ENCODE peak calls at places on chromosomes 4 and X, in seven cellular contexts. K, Z, G, I, N, Y and J are unnamed samples.

GRCh38 chr4:74934016-74934821 is 1.3 kb downstream of the PARM1 start:
- DNase-seq in Z (no peak), Y (no peak), N (no peak), I (peak), G (no peak), K (peak), J (peak)

GRCh38 chrX:14927391-14927790 is 54.2 kb downstream of the MOSPD2 start:
- DNase-seq in Y (no peak), N (peak), Z (no peak), I (no peak), G (no peak), K (no peak), J (peak)

GRCh38 chr4:4866833-4867744 is 7.6 kb downstream of the MSX1 start:
- DNase-seq in G (no peak), I (no peak), Z (no peak), K (peak), Y (no peak), N (no peak), J (no peak)

GRCh38 chr4:54475546-54475945 is 182.2 kb upstream of the KIT start:
- DNase-seq in I (no peak), G (no peak), Z (no peak), Y (no peak), K (no peak), N (no peak), J (no peak)

GRCh38 chr4:156594619-156595018 is 377.0 kb downstream of the PDGFC start:
- DNase-seq in G (no peak), I (no peak), Z (no peak), N (no peak), Y (no peak), K (peak), J (no peak)

GRCh38 chrX:119236599-119237525 is 777 bp downstream of the PGRMC1 start:
- DNase-seq in G (no peak), K (peak), I (peak), Y (no peak), N (no peak), Z (peak), J (peak)

GRCh38 chrX:110050386-110050785 is 47.5 kb downstream of the TMEM164 start:
- DNase-seq in N (no peak), G (no peak), I (no peak), K (no peak), Z (no peak), Y (no peak), J (no peak)

GRCh38 chr4:153222790-153223417 is 18.7 kb downstream of the TRIM2 start:
- DNase-seq in G (no peak), Z (no peak), K (peak), I (peak), Y (no peak), N (no peak), J (peak)

GRCh38 chrX:1749499-1749898 is 134.6 kb downstream of the ASMT start:
- DNase-seq in Z (no peak), Y (no peak), G (no peak), N (no peak), I (no peak), K (no peak), J (no peak)

GRCh38 chrX:3592184-3592583 is 121.3 kb downstream of the PRKX start:
- DNase-seq in G (no peak), Z (no peak), K (no peak), I (no peak), N (no peak), Y (no peak), J (no peak)

GRCh38 chr4:33831667-33832066 is 2412.6 kb downstream of the ARAP2 start:
- DNase-seq in N (no peak), Z (no peak), Y (no peak), I (no peak), G (peak), K (no peak), J (peak)

GRCh38 chrX:1599791-1600405 is 8.5 kb downstream of the AKAP17A start:
- DNase-seq in K (no peak), Z (no peak), I (no peak), G (no peak), N (no peak), Y (no peak), J (no peak)

GRCh38 chr4:98720871-98721480 is 62.6 kb upstream of the TSPAN5 start:
- DNase-seq in Y (no peak), K (no peak), G (no peak), I (no peak), N (no peak), Z (no peak), J (no peak)

GRCh38 chrX:2875798-2876399 is 47.2 kb downstream of the GYG2 start:
- DNase-seq in N (no peak), Z (no peak), K (no peak), G (no peak), I (no peak), Y (no peak), J (peak)

GRCh38 chr4:113760094-113760851 is 1.3 kb downstream of the CAMK2D start:
- DNase-seq in N (no peak), Z (peak), Y (peak), K (peak), I (no peak), G (no peak), J (peak)

GRCh38 chr4:142203505-142203904 is 567.1 kb downstream of the IL15 start:
- DNase-seq in N (no peak), K (no peak), G (no peak), Y (no peak), Z (no peak), I (no peak), J (no peak)

GRCh38 chrX:17632942-17633341 is 104.4 kb upstream of the SCML1 start:
- DNase-seq in K (no peak), N (no peak), Y (no peak), G (no peak), I (no peak), Z (no peak), J (peak)

GRCh38 chr4:15695240-15695699 is 7.6 kb upstream of the BST1 start:
- DNase-seq in N (peak), I (no peak), G (peak), Z (no peak), Y (no peak), K (no peak), J (peak)

GRCh38 chr4:144174401-144175067 is 34.0 kb upstream of the GYPA start:
- DNase-seq in I (peak), Z (peak), K (no peak), G (peak), Y (no peak), N (peak), J (peak)

GRCh38 chrX:15567886-15568616 is 32.7 kb downstream of the ACE2 start:
- DNase-seq in Z (no peak), I (no peak), N (no peak), G (no peak), K (no peak), Y (no peak), J (no peak)

GRCh38 chrX:110847334-110847733 is 51.7 kb upstream of the CHRDL1 start:
- DNase-seq in I (peak), N (no peak), Z (peak), G (peak), Y (no peak), K (no peak), J (peak)

GRCh38 chr4:54372951-54373350 is 143.9 kb downstream of the PDGFRA start:
- DNase-seq in Z (no peak), G (no peak), K (no peak), Y (no peak), I (no peak), N (peak), J (no peak)

GRCh38 chr4:158530391-158530790 is 8.7 kb downstream of the RXFP1 start:
- DNase-seq in N (no peak), G (no peak), K (no peak), Y (no peak), Z (no peak), I (no peak), J (peak)

GRCh38 chr4:47899639-47900038 is 14.7 kb downstream of the NFXL1 start:
- DNase-seq in K (no peak), N (no peak), Y (no peak), G (no peak), Z (no peak), I (no peak), J (no peak)

GRCh38 chr4:8128096-8128856 is 30.3 kb downstream of the ABLIM2 start:
- DNase-seq in Z (no peak), N (no peak), G (no peak), K (no peak), I (no peak), Y (no peak), J (no peak)

DNA sequence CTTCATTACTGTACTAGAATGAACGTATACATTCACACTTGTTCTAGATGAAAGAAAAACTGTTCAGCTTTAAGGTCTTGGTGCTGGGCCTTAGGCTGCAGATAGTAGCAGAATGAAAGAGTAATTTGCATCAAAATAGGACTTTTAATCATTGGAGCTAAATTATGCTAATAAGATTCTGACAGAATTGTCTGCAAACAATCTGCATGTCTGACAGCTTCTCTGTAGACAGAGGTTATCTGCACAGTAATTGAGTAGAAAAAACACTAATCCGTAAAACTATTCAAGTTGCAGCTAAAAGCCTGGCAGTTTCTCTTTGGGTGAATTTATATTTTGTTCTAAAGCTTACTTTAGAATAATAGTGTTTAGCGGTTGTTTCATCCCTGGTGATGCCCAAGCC is 25.4 kb downstream of the LRP2BP start:
- DNase-seq in Z (no peak), Y (no peak), G (no peak), I (no peak), K (no peak), N (no peak), J (no peak)
- H3K4me3 ChIP-seq in Z (no peak), Y (no peak), G (no peak), I (no peak), K (no peak), N (no peak), J (no peak)

GRCh38 chrX:26783512-26784225 is 567.7 kb downstream of the MAGEB5 start:
- DNase-seq in N (no peak), Z (peak), Y (no peak), K (no peak), I (no peak), G (no peak), J (peak)
- TF ChIP-seq CTCF in N (peak), Z (peak), Y (no peak), K (peak), I (peak), G (no peak), J (peak)

GRCh38 chrX:136662976-136663375 is 15.0 kb downstream of the CD40LG start:
- DNase-seq in Z (no peak), G (no peak), Y (no peak), K (no peak), I (no peak), N (no peak), J (no peak)
- H3K4me3 ChIP-seq in Z (no peak), G (no peak), Y (no peak), K (no peak), I (no peak), N (no peak), J (no peak)

DNA sequence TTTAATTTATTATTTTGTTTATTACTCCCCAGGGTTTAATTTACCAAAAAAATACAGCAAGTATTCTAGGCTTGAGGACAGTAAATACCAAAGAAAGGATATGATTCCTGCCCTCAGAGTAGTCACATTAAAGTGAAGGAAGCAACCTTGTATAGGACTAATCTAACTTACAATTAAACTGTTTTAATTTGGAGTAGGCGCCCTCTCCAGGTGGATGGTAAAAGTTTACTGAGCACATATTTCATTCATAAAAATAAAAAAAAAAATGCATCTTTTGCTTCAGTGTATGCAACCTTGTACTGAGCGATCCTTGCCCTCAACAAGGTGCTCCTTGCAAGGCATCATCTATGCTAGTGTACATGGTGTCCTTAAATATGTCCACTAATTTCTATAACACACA is 72.0 kb upstream of the MAGEB16 start:
- DNase-seq in N (no peak), Y (no peak), Z (peak), G (no peak), K (no peak), I (no peak), J (peak)
- TF ChIP-seq CTCF in N (no peak), Y (no peak), Z (peak), G (no peak), K (no peak), I (peak), J (no peak)

DNA sequence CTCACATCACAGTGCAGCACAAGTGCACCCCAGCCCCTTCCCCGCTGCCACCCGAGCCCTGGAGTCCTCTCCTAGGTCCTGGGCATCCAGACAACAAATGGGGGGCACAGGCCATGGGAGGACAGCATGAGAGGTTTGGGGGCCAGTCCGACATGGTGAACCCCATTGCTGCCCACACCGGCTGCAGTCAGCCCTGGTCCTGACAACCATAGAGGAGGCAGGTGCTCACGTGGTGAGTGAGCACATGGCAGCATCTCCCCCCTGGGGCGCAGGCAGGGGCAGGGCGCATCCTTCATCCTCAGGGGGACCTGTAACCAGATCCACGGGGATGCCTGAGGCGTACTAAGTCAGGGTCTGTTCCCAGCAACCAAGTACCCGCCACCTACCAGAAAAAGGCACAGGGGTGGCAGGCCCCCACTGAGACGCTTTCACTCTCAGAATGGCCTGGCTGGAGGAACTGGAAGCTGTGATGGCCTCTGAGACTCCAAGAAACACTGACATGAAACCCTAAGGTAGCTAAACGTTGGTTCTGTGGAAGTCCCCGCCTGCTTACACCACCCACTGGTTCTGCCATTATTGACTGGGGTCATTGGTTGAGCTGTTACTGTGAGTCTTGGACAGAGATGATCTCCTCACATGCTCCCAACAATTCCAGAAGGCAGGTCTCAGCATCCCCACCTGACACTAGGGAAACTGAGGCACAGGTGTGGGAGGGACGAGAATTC is 6.5 kb downstream of the ZFYVE28 start:
- DNase-seq in Y (no peak), G (no peak), I (peak), N (no peak), Z (no peak), K (no peak), J (no peak)
- H3K4me3 ChIP-seq in Y (peak), G (no peak), I (peak), N (no peak), Z (no peak), K (no peak), J (no peak)

DNA sequence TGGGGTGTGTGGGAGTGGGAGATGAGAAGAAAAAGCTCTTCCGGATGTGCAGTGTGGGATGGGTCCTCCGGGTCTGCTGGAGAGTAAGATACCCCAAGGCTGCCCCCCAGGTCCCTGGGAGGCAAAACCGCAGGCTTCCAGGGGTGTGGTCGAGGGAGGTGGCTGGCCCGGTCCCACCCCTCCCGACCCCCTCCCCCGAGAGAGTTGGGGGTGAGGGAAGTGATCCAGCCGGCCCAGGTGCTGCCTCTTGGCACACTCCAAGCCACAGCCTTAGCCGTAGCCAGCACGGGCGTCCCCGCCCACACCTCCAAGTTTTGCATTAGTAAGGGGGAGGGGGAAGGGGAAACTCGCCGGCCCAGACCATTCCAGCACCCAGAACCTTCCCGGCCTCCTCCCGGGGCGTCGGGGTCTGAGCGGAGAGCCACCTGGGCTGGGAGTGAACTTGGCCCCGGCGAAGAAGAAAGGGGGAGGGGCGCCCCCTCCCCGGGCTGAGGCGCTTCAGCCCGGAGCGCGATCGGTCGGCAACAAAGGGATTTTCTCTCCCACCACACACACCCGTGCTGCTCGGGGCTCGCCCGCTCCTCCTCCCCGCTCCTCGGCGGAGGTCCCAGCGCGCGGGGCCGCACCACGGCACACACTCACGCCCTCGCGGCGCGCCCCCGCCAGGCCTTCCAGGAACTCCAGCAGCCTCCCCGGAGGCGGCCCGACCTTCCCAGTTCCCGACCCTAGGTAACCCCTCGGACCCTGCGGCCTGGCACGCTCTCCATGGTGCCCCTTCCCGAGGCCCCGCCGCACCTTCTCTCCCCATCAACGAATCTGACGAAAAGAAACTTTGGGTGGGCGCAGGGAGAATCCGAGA is 14.4 kb downstream of the BCOR start:
- DNase-seq in Y (no peak), I (no peak), G (no peak), K (no peak), Z (no peak), N (no peak), J (no peak)
- TF ChIP-seq CTCF in Y (no peak), I (no peak), G (no peak), K (peak), Z (no peak), N (no peak), J (peak)

DNA sequence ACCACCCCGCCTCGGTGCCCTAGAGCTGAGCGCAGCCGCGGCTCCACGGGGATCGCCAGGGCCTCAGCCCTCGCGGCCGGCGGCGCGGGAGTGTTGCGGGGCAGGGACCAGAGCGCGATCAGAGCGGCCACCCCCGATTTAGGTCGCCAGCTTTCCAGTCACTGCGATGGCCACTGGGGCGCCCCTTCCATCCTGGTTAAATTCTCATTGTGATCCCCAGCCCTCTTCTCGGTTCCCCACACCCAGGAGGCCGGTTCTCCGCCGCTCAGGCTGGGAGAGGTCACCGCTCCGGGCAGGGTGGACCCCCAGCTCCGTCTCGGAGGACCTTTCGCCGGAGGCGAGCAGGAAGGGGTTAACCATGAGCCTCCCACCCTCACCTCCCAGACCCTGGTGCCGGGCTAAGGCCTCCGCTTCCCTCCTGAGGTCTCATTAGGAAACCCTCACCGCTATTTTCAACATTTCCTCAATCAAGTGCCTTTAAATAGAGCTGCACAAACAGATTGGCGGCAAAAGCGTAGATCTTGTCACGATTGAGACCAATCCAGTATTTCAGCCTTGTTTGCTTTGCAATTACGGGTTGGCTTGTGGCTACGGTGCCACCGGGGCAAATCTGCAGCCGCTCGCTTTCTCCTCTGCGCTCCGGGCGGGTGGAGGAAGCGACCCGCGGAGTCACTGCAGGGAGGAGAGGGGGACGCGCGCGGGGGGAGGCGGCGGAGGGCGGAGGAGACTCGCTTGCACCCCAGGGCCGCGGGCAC is 8.3 kb upstream of the HAND2 start:
- DNase-seq in N (no peak), G (no peak), I (no peak), Y (no peak), Z (no peak), K (no peak), J (peak)
- H3K4me3 ChIP-seq in N (no peak), G (no peak), I (no peak), Y (peak), Z (no peak), K (peak), J (peak)

GRCh38 chr4:25790024-25790423 is 72.8 kb downstream of the SEL1L3 start:
- DNase-seq in Z (no peak), N (no peak), Y (no peak), I (no peak), G (no peak), K (no peak), J (no peak)

GRCh38 chr4:25792843-25793242 is 69.9 kb downstream of the SEL1L3 start:
- DNase-seq in Z (no peak), G (no peak), Y (no peak), I (no peak), N (no peak), K (no peak), J (no peak)

GRCh38 chr4:25795091-25795490 is 67.7 kb downstream of the SEL1L3 start:
- DNase-seq in K (no peak), G (no peak), N (no peak), Z (no peak), I (no peak), Y (no peak), J (no peak)

GRCh38 chr4:25788839-25789238 is 73.9 kb downstream of the SEL1L3 start:
- DNase-seq in N (no peak), G (no peak), K (no peak), Y (no peak), I (no peak), Z (no peak), J (no peak)

GRCh38 chr4:25792200-25792791 is 70.5 kb downstream of the SEL1L3 start:
- DNase-seq in G (no peak), Z (peak), N (no peak), I (no peak), Y (no peak), K (no peak), J (peak)
- TF ChIP-seq CTCF in G (peak), Z (peak), N (peak), I (peak), Y (no peak), K (no peak), J (peak)

GRCh38 chr4:89836897-89837384 is at the start of gene SNCA:
- DNase-seq in N (no peak), I (peak), G (no peak), Y (no peak), K (peak), Z (no peak), J (peak)
- H3K4me3 ChIP-seq in N (peak), I (no peak), G (peak), Y (peak), K (peak), Z (no peak), J (peak)

GRCh38 chr4:173386751-173387150 is 12.2 kb downstream of the SCRG1 start:
- DNase-seq in K (no peak), Y (no peak), Z (no peak), I (no peak), G (no peak), N (no peak), J (no peak)
- TF ChIP-seq CTCF in K (no peak), Y (no peak), Z (no peak), I (no peak), G (no peak), N (no peak), J (no peak)